ENCODE peak calls at places on chromosomes 2 and 18, in seven cellular contexts. U, J, X, Q, H, G and S are unnamed samples. For H3K4me1, the result is how much of the 10 kb centered on the place peaks cover.

GRCh38 chr2:152473151-152473857 is 138.3 kb downstream of the FMNL2 start:
- DNase-seq in U (no peak), J (no peak), X (no peak), Q (no peak), H (no peak), G (no peak), S (no peak)

GRCh38 chr2:174764281-174765063 is at the start of gene CHRNA1:
- DNase-seq in U (no peak), J (peak), X (no peak), Q (no peak), H (no peak), G (no peak), S (no peak)

GRCh38 chr2:74507926-74508520 is 528 bp upstream of the PCGF1 start:
- DNase-seq in U (peak), J (no peak), X (no peak), Q (no peak), H (no peak), G (peak), S (peak)

GRCh38 chr2:184523732-184524131 is 74.6 kb upstream of the ZNF804A start:
- DNase-seq in U (no peak), J (no peak), X (no peak), Q (no peak), H (no peak), G (no peak), S (no peak)

GRCh38 chr2:9205963-9206948 is at the start of gene ASAP2:
- DNase-seq in U (no peak), J (no peak), X (peak), Q (peak), H (peak), G (peak), S (peak)

GRCh38 chr2:147149589-147150245 is 695.1 kb upstream of the ACVR2A start:
- DNase-seq in U (no peak), J (no peak), X (no peak), Q (no peak), H (no peak), G (no peak), S (peak)

GRCh38 chr2:137888845-137889244 is 75.4 kb upstream of the HNMT start:
- DNase-seq in U (no peak), J (no peak), X (no peak), Q (no peak), H (no peak), G (peak), S (peak)

GRCh38 chr2:30113617-30114293 is 33.1 kb upstream of the YPEL5 start:
- DNase-seq in U (no peak), J (no peak), X (no peak), Q (no peak), H (no peak), G (no peak), S (no peak)

GRCh38 chr2:26088038-26088643 is 54.3 kb downstream of the RAB10 start:
- DNase-seq in U (no peak), J (no peak), X (no peak), Q (no peak), H (no peak), G (no peak), S (no peak)

GRCh38 chr2:67389286-67389685 is 7.8 kb upstream of the ETAA1 start:
- DNase-seq in U (no peak), J (no peak), X (no peak), Q (no peak), H (no peak), G (no peak), S (no peak)

GRCh38 chr2:219642064-219642444 is 14.6 kb downstream of the SLC4A3 start:
- DNase-seq in U (no peak), J (no peak), X (no peak), Q (peak), H (no peak), G (no peak), S (peak)

GRCh38 chr2:120287183-120288015 is 34.7 kb downstream of the RALB start:
- DNase-seq in U (no peak), J (no peak), X (no peak), Q (no peak), H (no peak), G (no peak), S (no peak)

GRCh38 chr2:109699646-109700045 is 85.5 kb downstream of the SOWAHC start:
- DNase-seq in U (no peak), J (no peak), X (no peak), Q (no peak), H (no peak), G (peak), S (no peak)

GRCh38 chr2:40283111-40283909 is 168.6 kb downstream of the SLC8A1 start:
- DNase-seq in U (no peak), J (no peak), X (no peak), Q (no peak), H (no peak), G (no peak), S (no peak)

GRCh38 chr2:42138163-42139016 is 30.8 kb upstream of the EML4 start:
- DNase-seq in U (peak), J (no peak), X (peak), Q (no peak), H (no peak), G (no peak), S (peak)

GRCh38 chr2:163367825-163368582 is 367.8 kb downstream of the FIGN start:
- DNase-seq in U (no peak), J (no peak), X (no peak), Q (no peak), H (no peak), G (no peak), S (no peak)

GRCh38 chr18:80249217-80250093 is 2.1 kb upstream of the PARD6G start:
- DNase-seq in U (no peak), J (no peak), X (no peak), Q (no peak), H (no peak), G (no peak), S (no peak)

GRCh38 chr2:88560619-88561307 is 66.5 kb downstream of the EIF2AK3 start:
- DNase-seq in U (no peak), J (no peak), X (no peak), Q (no peak), H (no peak), G (no peak), S (no peak)

GRCh38 chr2:235439959-235440662 is 53.7 kb upstream of the AGAP1 start:
- DNase-seq in U (no peak), J (no peak), X (no peak), Q (no peak), H (no peak), G (no peak), S (peak)

GRCh38 chr2:127351603-127352002 is 36.2 kb downstream of the MAP3K2 start:
- DNase-seq in U (no peak), J (no peak), X (no peak), Q (no peak), H (no peak), G (no peak), S (no peak)
- H3K4me1 ChIP-seq in U (under half), J (under half), X (under half), Q (under half), H (under half), G (under half), S (under half)

DNA sequence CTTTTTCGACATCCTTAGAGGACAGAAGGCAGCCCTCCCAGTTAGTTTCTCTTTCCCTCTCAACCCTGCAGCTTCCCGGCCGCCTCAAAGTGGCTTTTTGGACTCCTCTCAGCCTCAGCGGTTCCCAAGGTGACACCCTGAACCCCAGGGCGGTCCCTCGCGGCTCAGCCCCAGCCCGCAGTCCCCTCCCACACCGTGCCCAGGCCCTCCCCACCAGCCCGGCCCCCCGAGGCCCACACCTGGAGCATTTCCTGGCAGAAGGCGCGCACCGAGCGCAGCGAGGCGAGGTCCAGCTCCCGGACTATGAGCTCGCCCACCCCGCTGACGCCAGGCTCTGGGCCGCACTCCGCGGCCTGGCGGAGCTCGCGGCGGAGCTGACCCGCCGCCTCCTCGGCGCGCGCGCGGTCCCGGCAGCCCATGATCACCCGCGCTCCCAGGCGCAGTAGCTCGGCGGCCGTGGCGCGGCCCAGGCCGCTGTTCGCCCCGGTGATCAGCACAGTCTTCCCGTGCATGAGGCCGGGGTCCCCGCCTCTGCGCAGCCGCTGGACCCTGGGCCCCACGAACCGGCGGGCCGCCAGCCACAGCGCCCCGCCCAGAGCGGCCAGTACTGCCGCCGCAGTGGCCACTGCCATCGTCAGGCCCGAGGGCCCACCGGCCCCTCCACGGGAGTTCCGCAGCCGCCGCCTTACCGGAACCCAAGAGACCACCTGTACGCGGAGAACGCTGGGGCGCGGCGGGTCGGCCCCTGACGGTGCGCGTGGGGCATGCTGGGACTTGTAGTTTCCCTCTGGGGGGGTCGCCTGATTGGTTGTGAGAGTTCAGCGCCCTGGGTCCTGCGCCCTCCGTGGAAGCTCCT is at the start of gene RDH14:
- DNase-seq in U (peak), J (peak), X (peak), Q (peak), H (peak), G (peak), S (peak)
- TF ChIP-seq POLR2A in U (peak), J (peak), X (peak), Q (peak), H (peak), G (peak), S (peak)

GRCh38 chr2:233010569-233011267 is 2.3 kb downstream of the NGEF start:
- DNase-seq in U (no peak), J (no peak), X (no peak), Q (no peak), H (no peak), G (no peak), S (no peak)
- H3K4me1 ChIP-seq in U (under half), J (under half), X (under half), Q (under half), H (under half), G (under half), S (under half)

GRCh38 chr2:223545406-223545805 is 56.8 kb downstream of the SCG2 start:
- DNase-seq in U (no peak), J (no peak), X (no peak), Q (no peak), H (no peak), G (no peak), S (no peak)
- TF ChIP-seq POLR2A in U (no peak), J (no peak), X (no peak), Q (no peak), H (no peak), G (no peak), S (no peak)

DNA sequence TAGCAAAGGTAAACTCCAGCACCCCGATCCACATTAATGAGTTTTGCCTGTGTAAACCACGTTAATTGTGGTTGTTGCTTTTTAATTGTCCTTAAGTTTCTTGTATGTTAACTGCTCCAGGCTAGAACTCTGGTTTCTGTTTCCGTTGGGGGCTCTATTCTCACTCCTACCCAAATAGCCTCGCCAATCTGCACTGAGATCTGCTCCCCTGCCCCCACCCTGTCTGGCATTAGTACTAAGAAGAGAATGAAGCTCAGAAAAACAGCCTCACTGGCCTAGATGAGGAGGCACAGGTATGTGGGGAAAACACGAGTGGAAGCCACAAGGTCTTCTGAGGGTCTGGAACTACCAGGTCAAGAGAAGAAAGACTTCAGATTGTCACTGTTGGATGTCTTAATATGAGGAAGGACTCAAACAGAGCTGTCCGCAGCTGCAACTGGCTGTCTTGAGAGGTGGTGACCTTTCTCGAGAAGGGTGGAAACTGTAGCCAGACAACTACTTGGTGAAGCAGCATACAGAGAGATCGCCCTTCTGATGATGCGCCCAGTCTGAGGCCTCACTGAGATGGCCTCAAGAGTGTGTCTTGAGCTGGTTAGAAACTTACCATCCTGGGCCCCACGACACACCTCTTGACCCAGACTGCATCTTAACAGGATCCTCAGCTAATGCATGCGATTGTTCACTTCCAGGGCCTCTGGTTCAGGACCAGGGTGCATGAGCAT is 73.1 kb downstream of the TGOLN2 start:
- DNase-seq in U (no peak), J (no peak), X (no peak), Q (no peak), H (no peak), G (no peak), S (no peak)
- H3K4me1 ChIP-seq in U (under half), J (half or more), X (half or more), Q (under half), H (under half), G (under half), S (under half)

GRCh38 chr18:76821875-76822509 is 365 bp upstream of the ZNF236 start:
- DNase-seq in U (peak), J (peak), X (peak), Q (peak), H (peak), G (peak), S (peak)
- TF ChIP-seq POLR2A in U (no peak), J (peak), X (no peak), Q (peak), H (peak), G (peak), S (peak)

GRCh38 chr18:48743046-48743445 is 204.2 kb downstream of the CTIF start:
- DNase-seq in U (peak), J (peak), X (peak), Q (peak), H (peak), G (no peak), S (peak)
- H3K4me1 ChIP-seq in U (under half), J (under half), X (under half), Q (under half), H (under half), G (under half), S (under half)

DNA sequence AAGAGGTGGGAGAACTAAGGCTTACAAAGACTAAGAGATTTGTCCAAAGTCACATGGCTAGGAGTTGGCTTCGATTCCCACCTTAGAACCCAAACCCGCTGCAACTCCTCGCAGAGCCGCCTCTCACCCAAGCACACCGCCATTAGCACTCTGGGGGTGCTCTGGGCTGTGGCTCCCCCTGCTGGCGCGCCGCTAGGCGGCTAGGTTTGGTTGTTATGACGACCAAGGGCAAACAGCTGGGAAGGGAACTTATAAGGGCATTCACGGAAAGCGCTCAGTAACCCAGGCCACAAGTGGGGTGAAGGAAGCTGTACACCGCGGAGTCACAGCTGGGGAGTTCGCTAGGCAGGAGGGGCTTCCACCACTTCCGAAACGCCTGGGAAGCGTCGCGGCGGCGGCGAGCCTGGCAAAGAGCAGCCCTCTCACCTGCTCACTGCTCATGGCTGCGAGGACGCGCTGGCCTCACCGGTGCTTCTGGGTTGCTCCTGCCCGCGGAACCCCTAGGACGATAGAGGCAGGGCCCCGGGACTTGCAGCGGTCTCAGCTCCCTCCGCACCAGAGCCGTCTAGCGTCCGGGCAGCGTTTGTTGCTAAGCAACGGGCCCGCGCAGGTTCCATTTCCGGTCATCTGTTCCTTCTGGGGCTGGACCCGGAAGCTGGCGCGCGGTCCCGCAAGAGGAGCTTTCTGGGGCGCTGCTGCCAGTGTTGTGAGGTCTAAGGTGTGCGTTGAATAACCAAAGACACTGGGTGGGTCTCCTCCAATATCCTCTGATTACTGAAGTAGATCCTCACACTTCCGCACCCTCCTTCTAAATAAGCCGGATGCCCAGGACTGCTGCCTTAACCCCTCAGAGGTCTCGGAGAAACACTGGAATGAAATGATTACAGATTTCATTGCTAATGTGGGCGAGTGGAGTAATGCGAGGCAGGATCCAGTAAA is at the start of gene DNAH7:
- DNase-seq in U (peak), J (peak), X (peak), Q (peak), H (peak), G (peak), S (peak)
- TF ChIP-seq POLR2A in U (no peak), J (no peak), X (no peak), Q (peak), H (no peak), G (peak), S (peak)

DNA sequence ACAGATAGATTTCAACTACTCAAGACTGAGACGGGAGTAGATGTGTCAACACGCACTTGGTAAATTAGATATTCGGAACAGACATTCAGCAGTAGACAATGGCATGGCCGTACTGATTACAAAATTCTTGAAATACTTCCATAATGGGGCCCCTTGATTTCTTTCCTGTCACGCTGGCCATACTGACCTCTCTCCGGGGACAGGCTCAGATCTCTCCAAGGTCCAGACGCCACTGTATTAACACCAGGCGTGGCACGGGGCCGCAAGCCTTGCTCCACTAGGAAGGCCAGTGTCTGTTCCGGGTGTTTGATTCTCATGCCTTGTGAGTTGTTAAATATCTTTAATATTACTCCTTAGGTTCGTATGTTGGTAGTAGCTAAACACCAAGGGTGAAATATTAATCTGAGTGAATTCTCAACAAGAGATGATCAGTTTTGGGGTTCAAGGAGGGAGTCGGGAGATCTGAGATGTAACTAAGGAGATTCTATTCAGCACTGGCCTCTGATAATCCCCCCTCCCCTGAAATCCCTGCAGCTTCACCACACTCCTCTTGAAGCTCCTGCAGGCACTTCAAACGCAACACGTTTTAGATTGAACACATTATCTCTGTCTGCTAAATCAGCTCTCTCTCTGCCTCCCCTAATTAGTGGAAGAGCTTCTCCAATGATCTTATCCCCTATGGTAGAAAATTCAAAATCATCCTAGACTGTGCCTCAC is 2.2 kb upstream of the EHD3 start:
- DNase-seq in U (no peak), J (no peak), X (no peak), Q (no peak), H (no peak), G (no peak), S (peak)
- H3K4me1 ChIP-seq in U (under half), J (under half), X (under half), Q (under half), H (under half), G (under half), S (under half)